ENCODE peak calls at places on chromosomes 6 and 20, in five cellular contexts. W, Q, X, K and P are unnamed samples.
A peak's percentile ranks its signal among the peaks of the same experiment; 100 is the strongest.

GRCh38 chr6:152387091-152387490 is 250.1 kb downstream of the SYNE1 start:
- DNase-seq in K (no peak), Q (no peak), X (no peak), W (no peak), P (no peak)

GRCh38 chr6:75632247-75632646 is 30.6 kb downstream of the SENP6 start:
- DNase-seq in W (no peak), X (no peak), K (no peak), Q (no peak), P (no peak)

GRCh38 chr6:3135668-3136297 is 17.3 kb downstream of the BPHL start:
- DNase-seq in X (no peak), K (peak; percentile 64), W (no peak), Q (no peak), P (no peak)

GRCh38 chr6:69985180-69985579 is 118.8 kb downstream of the COL19A1 start:
- DNase-seq in W (no peak), X (no peak), Q (no peak), K (no peak), P (no peak)

GRCh38 chr6:35716798-35717197 is 20.0 kb upstream of the ARMC12 start:
- DNase-seq in Q (no peak), W (no peak), K (no peak), X (no peak), P (no peak)

GRCh38 chr6:105974981-105975380 is 111.2 kb upstream of the PRDM1 start:
- DNase-seq in X (no peak), Q (no peak), W (no peak), K (no peak), P (no peak)

GRCh38 chr6:90466191-90466940 is 120.5 kb downstream of the MAP3K7 start:
- DNase-seq in W (no peak), X (no peak), Q (peak; percentile 54), K (no peak), P (peak; percentile 49)

GRCh38 chr6:42423244-42423643 is 28.5 kb downstream of the TRERF1 start:
- DNase-seq in K (no peak), Q (no peak), X (no peak), W (no peak), P (no peak)

DNA sequence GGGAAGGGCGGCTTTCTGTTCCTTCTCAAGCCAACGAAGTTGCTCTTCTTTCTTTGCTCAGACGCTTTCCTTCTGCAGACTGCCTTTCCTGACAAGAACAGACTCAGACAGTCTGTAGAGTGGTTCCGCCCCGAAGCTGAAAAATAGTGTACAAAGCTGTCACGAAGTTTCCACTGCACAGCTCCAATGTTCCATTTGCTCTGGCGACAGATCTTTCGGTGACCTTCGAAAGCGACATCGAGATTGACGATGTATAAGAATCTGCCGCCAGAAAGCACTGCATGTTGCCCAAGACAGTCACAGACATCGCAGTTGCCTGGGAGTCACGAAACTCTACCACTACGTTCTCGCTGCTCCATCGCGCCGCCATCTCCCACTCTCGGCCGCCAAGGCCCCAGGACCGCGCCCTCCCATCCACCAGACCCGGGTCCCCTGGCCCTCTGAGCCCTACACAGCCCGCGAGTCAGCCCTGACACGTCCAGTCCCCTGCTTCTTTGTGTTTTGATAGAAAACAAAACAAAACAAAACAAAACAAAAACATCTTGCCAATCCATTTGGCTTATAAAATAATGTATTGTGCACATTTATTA is 42.1 kb upstream of the ZNF184 start:
- DNase-seq in W (no peak), K (no peak), Q (no peak), X (no peak), P (no peak)
- H3K4me3 ChIP-seq in W (no peak overlapping the region), K (no peak overlapping the region), Q (no peak overlapping the region), X (no peak overlapping the region), P (no peak overlapping the region)

GRCh38 chr6:30447237-30447636 is 42.1 kb upstream of the HLA-E start:
- DNase-seq in X (no peak), K (no peak), W (no peak), Q (peak; percentile 7), P (no peak)

GRCh38 chr6:30446259-30446658 is 43.0 kb upstream of the HLA-E start:
- DNase-seq in K (no peak), X (no peak), W (no peak), Q (no peak), P (no peak)

GRCh38 chr6:30452736-30453507 is 36.4 kb upstream of the HLA-E start:
- DNase-seq in Q (no peak), W (no peak), X (no peak), K (no peak), P (no peak)

GRCh38 chr6:30450908-30451818 is 38.1 kb upstream of the HLA-E start:
- DNase-seq in X (peak; percentile 44), Q (peak; percentile 56), W (peak; percentile 59), K (no peak), P (peak; percentile 37)

DNA sequence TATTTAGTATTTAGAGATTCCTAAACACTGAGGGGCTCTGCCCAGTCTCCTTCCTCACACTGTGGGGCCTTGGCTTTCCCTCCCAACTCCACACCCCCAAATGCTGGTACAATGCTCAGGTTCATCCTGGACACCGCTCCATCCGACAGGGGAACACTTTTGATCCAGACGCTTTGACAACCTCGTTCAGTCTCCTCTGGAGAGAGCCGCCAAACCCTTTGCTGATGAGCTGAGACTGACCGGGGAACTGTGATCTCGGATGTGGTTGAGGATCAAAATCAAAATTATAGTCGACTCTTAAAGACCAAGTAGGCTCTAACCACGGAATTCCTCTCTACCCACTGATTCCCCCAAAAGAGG is 38.8 kb upstream of the HLA-E start:
- DNase-seq in K (no peak), Q (no peak), X (no peak), W (no peak), P (no peak)
- H3K27me3 ChIP-seq in K (peaks cover 40% of the 10 kb centered on the region), Q (peaks cover 68% of the 10 kb centered on the region), X (peaks cover 62% of the 10 kb centered on the region), W (peaks cover 4% of the 10 kb centered on the region), P (peaks cover 78% of the 10 kb centered on the region)

GRCh38 chr6:160766657-160767018 is 64.6 kb downstream of the PLG start:
- DNase-seq in Q (no peak), W (no peak), X (no peak), K (no peak), P (no peak)
- H3K4me3 ChIP-seq in Q (no peak overlapping the region), W (peak overlapping the region; percentile 22), X (no peak overlapping the region), K (peak overlapping the region; percentile 18), P (peak overlapping the region; percentile 39)

GRCh38 chr20:19760371-19760721 is 2.3 kb downstream of the RIN2 start:
- DNase-seq in W (no peak), Q (no peak), K (no peak), X (no peak), P (no peak)
- H3K27me3 ChIP-seq in W (no peaks in the 10 kb centered on the region), Q (no peaks in the 10 kb centered on the region), K (no peaks in the 10 kb centered on the region), X (no peaks in the 10 kb centered on the region), P (no peaks in the 10 kb centered on the region)